ENCODE peak calls at places on chromosomes 5 and 9, in eight cellular contexts. U is tibial artery, A is IMR-90, H is HFF-Myc, Z is foreskin fibroblast, Q is lung, C is tibial nerve, F is stomach. V is an unnamed sample.

GRCh38 chr9:134662143-134662876 is 20.7 kb downstream of the COL5A1 start:
- DNase-seq in U (peak; percentile 89), A (peak; percentile 88), H (peak; percentile 93), Z (peak; percentile 94), Q (no peak), C (peak; percentile 60), F (no peak), V (peak; percentile 90)

GRCh38 chr9:110767559-110768063 is 99.0 kb downstream of the MUSK start:
- DNase-seq in U (peak; percentile 79), A (peak; percentile 51), H (no peak), Z (peak; percentile 44), Q (no peak), C (peak; percentile 81), F (no peak), V (peak; percentile 98)

GRCh38 chr9:114434878-114435311 is 47.1 kb upstream of the AKNA start:
- DNase-seq in U (no peak), A (peak; percentile 37), H (no peak), Z (peak; percentile 11), Q (no peak), C (no peak), F (no peak), V (peak; percentile 64)

GRCh38 chr9:89683626-89684025 is 78.8 kb downstream of the GADD45G start:
- DNase-seq in U (no peak), A (no peak), H (no peak), Z (no peak), Q (no peak), C (no peak), F (no peak), V (no peak)

GRCh38 chr5:43631182-43631910 is 28.4 kb downstream of the NNT start:
- DNase-seq in U (no peak), A (peak; percentile 87), H (peak; percentile 88), Z (peak; percentile 62), Q (peak; percentile 41), C (peak; percentile 77), F (peak; percentile 34), V (peak; percentile 91)

GRCh38 chr5:159576902-159577301 is 246.6 kb upstream of the IL12B start:
- DNase-seq in U (no peak), A (no peak), H (no peak), Z (no peak), Q (no peak), C (no peak), F (no peak), V (no peak)

GRCh38 chr5:103021310-103021709 is 98.6 kb downstream of the GIN1 start:
- DNase-seq in U (no peak), A (peak; percentile 26), H (peak; percentile 63), Z (peak; percentile 53), Q (no peak), C (no peak), F (no peak), V (peak; percentile 24)

GRCh38 chr9:106025449-106025848 is 331.1 kb downstream of the TMEM38B start:
- DNase-seq in U (no peak), A (no peak), H (no peak), Z (no peak), Q (no peak), C (no peak), F (no peak), V (no peak)

GRCh38 chr5:123371575-123372179 is 51.5 kb downstream of the CEP120 start:
- DNase-seq in U (peak; percentile 71), A (peak; percentile 7), H (no peak), Z (no peak), Q (peak; percentile 45), C (peak; percentile 38), F (peak; percentile 42), V (peak; percentile 26)

GRCh38 chr5:96381526-96381925 is 51.5 kb downstream of the PCSK1 start:
- DNase-seq in U (no peak), A (no peak), H (no peak), Z (no peak), Q (no peak), C (no peak), F (no peak), V (peak; percentile 18)

GRCh38 chr9:70947086-70947485 is 174.3 kb downstream of the TRPM3 start:
- DNase-seq in U (no peak), A (peak; percentile 27), H (no peak), Z (peak; percentile 12), Q (no peak), C (no peak), F (no peak), V (peak; percentile 40)

GRCh38 chr5:108857905-108858304 is 110.2 kb downstream of the FER start:
- DNase-seq in U (no peak), A (no peak), H (no peak), Z (no peak), Q (no peak), C (no peak), F (no peak), V (no peak)
- H3K4me3 ChIP-seq in U (no peak overlapping the region), A (no peak overlapping the region), H (no peak overlapping the region), Z (no peak overlapping the region), Q (no peak overlapping the region), C (no peak overlapping the region), F (no peak overlapping the region), V (no peak overlapping the region)

GRCh38 chr5:173625261-173625660 is 8.8 kb upstream of the BOD1 start:
- DNase-seq in U (no peak), A (no peak), H (no peak), Z (no peak), Q (no peak), C (no peak), F (no peak), V (no peak)

GRCh38 chr5:173626501-173626812 is 10.0 kb upstream of the BOD1 start:
- DNase-seq in U (no peak), A (no peak), H (no peak), Z (no peak), Q (no peak), C (no peak), F (no peak), V (no peak)

GRCh38 chr5:173627271-173627670 is 10.8 kb upstream of the BOD1 start:
- DNase-seq in U (no peak), A (no peak), H (no peak), Z (no peak), Q (no peak), C (no peak), F (no peak), V (no peak)

GRCh38 chr5:173624276-173624675 is 7.8 kb upstream of the BOD1 start:
- DNase-seq in U (no peak), A (peak; percentile 8), H (no peak), Z (no peak), Q (no peak), C (no peak), F (no peak), V (no peak)

DNA sequence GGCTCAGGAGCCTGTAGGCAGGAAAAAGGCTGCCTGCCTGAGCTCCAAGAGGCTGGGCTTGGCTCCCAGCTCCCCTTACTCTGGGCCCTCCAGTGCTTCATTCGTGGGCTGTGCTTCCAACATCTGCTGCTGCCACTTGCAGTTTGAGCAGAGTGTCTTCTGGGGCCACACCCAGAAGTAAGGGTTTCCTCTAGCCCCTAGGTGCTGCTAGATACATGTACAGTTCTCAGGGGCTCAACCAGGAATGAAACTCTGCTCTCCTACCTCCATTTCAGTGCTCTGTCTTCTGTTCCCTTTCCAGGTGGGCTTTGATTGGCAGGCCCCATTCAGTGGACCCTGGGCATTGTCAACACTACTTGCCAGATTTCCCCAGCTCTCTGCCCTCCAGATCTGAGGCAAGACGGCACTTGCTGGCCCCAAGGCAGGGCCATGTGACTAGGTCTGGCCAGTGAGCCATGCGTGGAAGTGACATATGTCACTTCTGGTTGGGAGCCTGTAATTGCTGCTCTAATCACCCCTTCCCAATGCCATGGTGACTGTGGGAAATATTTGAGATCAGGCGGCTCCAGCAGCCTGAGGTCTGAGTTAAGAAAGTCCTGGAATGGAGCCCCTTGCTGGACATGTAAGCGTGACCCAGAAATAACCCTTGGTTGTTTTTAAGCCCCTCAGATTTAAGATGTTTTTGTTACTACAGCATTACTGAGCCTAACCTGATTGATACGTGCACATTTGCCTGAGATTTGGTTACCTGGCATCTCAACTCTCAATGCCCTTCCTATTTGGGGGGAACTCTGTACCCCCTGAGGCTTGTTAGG is 9.4 kb upstream of the BOD1 start:
- DNase-seq in U (no peak), A (no peak), H (no peak), Z (no peak), Q (no peak), C (no peak), F (no peak), V (peak; percentile 49)
- TF ChIP-seq CTCF in U (no peak), A (peak; percentile 9), H (no peak), Z (peak; percentile 11), Q (no peak), C (no peak), F (no peak), V (peak; percentile 54)

DNA sequence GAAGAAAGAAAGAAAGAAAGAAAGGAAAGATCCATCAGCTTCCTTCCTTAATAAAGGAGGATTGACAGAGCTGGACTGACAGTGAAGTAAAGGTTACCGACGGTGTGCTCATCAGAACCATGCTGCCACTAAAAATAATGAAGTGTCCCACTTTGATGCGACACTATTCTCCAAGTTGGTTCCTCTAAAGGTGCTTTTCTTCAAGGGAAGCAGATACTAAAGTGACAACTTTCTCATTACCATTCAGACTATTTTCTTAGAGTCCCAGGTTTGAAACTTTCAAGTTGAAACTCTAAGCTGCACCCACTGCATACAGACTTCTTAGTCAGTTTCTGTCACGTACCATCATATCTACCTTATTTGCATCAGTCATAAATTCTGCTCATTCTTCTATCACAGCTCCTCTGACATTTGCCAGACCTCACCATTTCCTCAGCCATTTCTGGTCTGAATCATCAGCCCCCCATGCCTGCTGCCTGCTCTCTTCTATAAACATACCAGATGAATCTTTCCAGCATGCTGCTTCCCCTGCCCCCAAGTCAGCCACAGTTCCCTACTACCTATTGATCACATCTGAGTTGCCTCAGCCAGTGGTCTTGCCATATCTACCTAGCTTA is 177.6 kb downstream of the DEPDC1B start:
- DNase-seq in U (no peak), A (peak; percentile 76), H (no peak), Z (peak; percentile 19), Q (no peak), C (no peak), F (no peak), V (peak; percentile 81)
- H3K4me3 ChIP-seq in U (no peak overlapping the region), A (no peak overlapping the region), H (no peak overlapping the region), Z (no peak overlapping the region), Q (no peak overlapping the region), C (no peak overlapping the region), F (no peak overlapping the region), V (no peak overlapping the region)

GRCh38 chr5:125052601-125053000 is 306.2 kb upstream of the ZNF608 start:
- DNase-seq in U (no peak), A (no peak), H (no peak), Z (no peak), Q (no peak), C (no peak), F (no peak), V (no peak)

GRCh38 chr5:125050926-125051325 is 304.5 kb upstream of the ZNF608 start:
- DNase-seq in U (no peak), A (no peak), H (no peak), Z (no peak), Q (no peak), C (no peak), F (no peak), V (no peak)

GRCh38 chr5:125053179-125053578 is 306.7 kb upstream of the ZNF608 start:
- DNase-seq in U (no peak), A (no peak), H (no peak), Z (no peak), Q (no peak), C (no peak), F (no peak), V (no peak)

GRCh38 chr5:125056641-125057345 is 310.4 kb upstream of the ZNF608 start:
- DNase-seq in U (no peak), A (no peak), H (no peak), Z (no peak), Q (no peak), C (no peak), F (no peak), V (no peak)

DNA sequence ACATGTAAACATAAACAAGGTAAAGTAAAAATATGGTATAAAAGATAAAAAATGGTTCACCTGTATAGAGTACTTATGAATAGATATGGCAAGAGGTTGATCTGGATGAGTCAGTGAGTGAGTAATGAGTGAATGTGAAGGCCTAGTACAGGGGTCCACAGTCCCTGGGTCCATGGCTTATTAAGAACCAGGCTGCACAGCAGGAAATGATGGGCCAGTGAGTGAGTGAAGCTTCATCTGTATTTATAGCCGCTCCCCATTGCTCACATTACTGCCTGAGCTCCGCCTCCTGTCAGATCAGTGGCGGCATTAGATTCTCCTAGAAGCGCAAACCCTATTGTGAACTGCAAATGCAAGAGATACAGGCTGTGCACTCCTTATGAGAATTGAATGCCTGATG is 307.7 kb upstream of the ZNF608 start:
- DNase-seq in U (no peak), A (peak; percentile 22), H (no peak), Z (no peak), Q (no peak), C (no peak), F (no peak), V (no peak)
- TF ChIP-seq CTCF in U (no peak), A (no peak), H (no peak), Z (no peak), Q (no peak), C (no peak), F (no peak), V (no peak)

V was measured in choroid plexus epithelial cell.